ENCODE peak calls at places on chromosomes 6 and 20, in eight cellular contexts. One of them, this sample, is unnamed.

GRCh38 chr6:24933868-24934401 is 1.8 kb downstream of the RIPOR2 start:
- DNase-seq in GM12865: peak
- DNase-seq in CD4-positive, CD25-positive, alpha-beta regulatory T cell: no peak
- DNase-seq in mesenchymal stem cell: no peak
- DNase-seq in naive thymus-derived CD4-positive, alpha-beta T cell: peak
- DNase-seq in right cardiac atrium: no peak
- DNase-seq in ovary: no peak
- DNase-seq in esophagus squamous epithelium: no peak
- DNase-seq in this sample: no peak

GRCh38 chr6:5562277-5562676 is 301.0 kb downstream of the FARS2 start:
- DNase-seq in mesenchymal stem cell: no peak
- DNase-seq in CD4-positive, CD25-positive, alpha-beta regulatory T cell: no peak
- DNase-seq in right cardiac atrium: no peak
- DNase-seq in esophagus squamous epithelium: no peak
- DNase-seq in naive thymus-derived CD4-positive, alpha-beta T cell: no peak
- DNase-seq in ovary: no peak
- DNase-seq in GM12865: no peak
- DNase-seq in this sample: no peak

GRCh38 chr6:129686941-129687627 is 22.9 kb downstream of the ARHGAP18 start:
- DNase-seq in right cardiac atrium: no peak
- DNase-seq in esophagus squamous epithelium: no peak
- DNase-seq in naive thymus-derived CD4-positive, alpha-beta T cell: peak
- DNase-seq in GM12865: peak
- DNase-seq in mesenchymal stem cell: peak
- DNase-seq in ovary: no peak
- DNase-seq in CD4-positive, CD25-positive, alpha-beta regulatory T cell: no peak
- DNase-seq in this sample: peak

GRCh38 chr20:58372836-58373235 is 16.2 kb upstream of the VAPB start:
- DNase-seq in right cardiac atrium: no peak
- DNase-seq in naive thymus-derived CD4-positive, alpha-beta T cell: no peak
- DNase-seq in mesenchymal stem cell: no peak
- DNase-seq in esophagus squamous epithelium: no peak
- DNase-seq in ovary: no peak
- DNase-seq in GM12865: no peak
- DNase-seq in CD4-positive, CD25-positive, alpha-beta regulatory T cell: no peak
- DNase-seq in this sample: no peak

GRCh38 chr20:24670981-24671380 is 201.6 kb downstream of the SYNDIG1 start:
- DNase-seq in GM12865: no peak
- DNase-seq in esophagus squamous epithelium: no peak
- DNase-seq in mesenchymal stem cell: no peak
- DNase-seq in ovary: no peak
- DNase-seq in right cardiac atrium: no peak
- DNase-seq in naive thymus-derived CD4-positive, alpha-beta T cell: no peak
- DNase-seq in CD4-positive, CD25-positive, alpha-beta regulatory T cell: no peak
- DNase-seq in this sample: no peak

GRCh38 chr6:26234421-26235239 is 130.4 kb upstream of the BTN3A2 start:
- DNase-seq in right cardiac atrium: peak
- DNase-seq in esophagus squamous epithelium: no peak
- DNase-seq in GM12865: peak
- DNase-seq in CD4-positive, CD25-positive, alpha-beta regulatory T cell: peak
- DNase-seq in ovary: no peak
- DNase-seq in mesenchymal stem cell: peak
- DNase-seq in naive thymus-derived CD4-positive, alpha-beta T cell: peak
- DNase-seq in this sample: peak

GRCh38 chr6:100226811-100227210 is 232.8 kb upstream of the MCHR2 start:
- DNase-seq in right cardiac atrium: no peak
- DNase-seq in CD4-positive, CD25-positive, alpha-beta regulatory T cell: no peak
- DNase-seq in ovary: no peak
- DNase-seq in naive thymus-derived CD4-positive, alpha-beta T cell: no peak
- DNase-seq in mesenchymal stem cell: no peak
- DNase-seq in GM12865: no peak
- DNase-seq in esophagus squamous epithelium: no peak
- DNase-seq in this sample: no peak

GRCh38 chr6:3041606-3042005 is 26.7 kb upstream of the RIPK1 start:
- DNase-seq in right cardiac atrium: no peak
- DNase-seq in ovary: no peak
- DNase-seq in GM12865: no peak
- DNase-seq in naive thymus-derived CD4-positive, alpha-beta T cell: no peak
- DNase-seq in mesenchymal stem cell: no peak
- DNase-seq in esophagus squamous epithelium: no peak
- DNase-seq in CD4-positive, CD25-positive, alpha-beta regulatory T cell: no peak
- DNase-seq in this sample: no peak

GRCh38 chr6:96391776-96392175 is 129.8 kb upstream of the UFL1 start:
- DNase-seq in GM12865: peak
- DNase-seq in ovary: peak
- DNase-seq in right cardiac atrium: peak
- DNase-seq in esophagus squamous epithelium: no peak
- DNase-seq in mesenchymal stem cell: no peak
- DNase-seq in naive thymus-derived CD4-positive, alpha-beta T cell: no peak
- DNase-seq in CD4-positive, CD25-positive, alpha-beta regulatory T cell: no peak
- DNase-seq in this sample: peak

GRCh38 chr20:38307371-38308046 is 3.6 kb downstream of the BPI start:
- DNase-seq in right cardiac atrium: no peak
- DNase-seq in GM12865: no peak
- DNase-seq in mesenchymal stem cell: peak
- DNase-seq in esophagus squamous epithelium: no peak
- DNase-seq in naive thymus-derived CD4-positive, alpha-beta T cell: no peak
- DNase-seq in ovary: no peak
- DNase-seq in CD4-positive, CD25-positive, alpha-beta regulatory T cell: no peak
- DNase-seq in this sample: no peak

GRCh38 chr6:40536442-40536841 is 50.7 kb downstream of the LRFN2 start:
- DNase-seq in esophagus squamous epithelium: no peak
- DNase-seq in CD4-positive, CD25-positive, alpha-beta regulatory T cell: no peak
- DNase-seq in GM12865: no peak
- DNase-seq in right cardiac atrium: no peak
- DNase-seq in ovary: no peak
- DNase-seq in mesenchymal stem cell: peak
- DNase-seq in naive thymus-derived CD4-positive, alpha-beta T cell: no peak
- DNase-seq in this sample: no peak

GRCh38 chr20:23086056-23086551 is at the start of gene CD93:
- DNase-seq in ovary: no peak
- DNase-seq in CD4-positive, CD25-positive, alpha-beta regulatory T cell: no peak
- DNase-seq in esophagus squamous epithelium: no peak
- DNase-seq in naive thymus-derived CD4-positive, alpha-beta T cell: no peak
- DNase-seq in right cardiac atrium: peak
- DNase-seq in GM12865: peak
- DNase-seq in mesenchymal stem cell: no peak
- DNase-seq in this sample: peak

GRCh38 chr20:5977975-5978374 is 27.5 kb downstream of the MCM8 start:
- DNase-seq in naive thymus-derived CD4-positive, alpha-beta T cell: no peak
- DNase-seq in mesenchymal stem cell: no peak
- DNase-seq in right cardiac atrium: no peak
- DNase-seq in CD4-positive, CD25-positive, alpha-beta regulatory T cell: no peak
- DNase-seq in GM12865: no peak
- DNase-seq in esophagus squamous epithelium: no peak
- DNase-seq in ovary: no peak
- DNase-seq in this sample: no peak

GRCh38 chr6:162854734-162855191 is 127.0 kb downstream of the PACRG start:
- DNase-seq in esophagus squamous epithelium: no peak
- DNase-seq in CD4-positive, CD25-positive, alpha-beta regulatory T cell: no peak
- DNase-seq in right cardiac atrium: no peak
- DNase-seq in naive thymus-derived CD4-positive, alpha-beta T cell: no peak
- DNase-seq in ovary: no peak
- DNase-seq in mesenchymal stem cell: no peak
- DNase-seq in GM12865: no peak
- DNase-seq in this sample: no peak

GRCh38 chr6:162854228-162854627 is 126.5 kb downstream of the PACRG start:
- DNase-seq in GM12865: no peak
- DNase-seq in naive thymus-derived CD4-positive, alpha-beta T cell: no peak
- DNase-seq in CD4-positive, CD25-positive, alpha-beta regulatory T cell: no peak
- DNase-seq in right cardiac atrium: no peak
- DNase-seq in ovary: no peak
- DNase-seq in mesenchymal stem cell: no peak
- DNase-seq in esophagus squamous epithelium: no peak
- DNase-seq in this sample: no peak

GRCh38 chr6:162856885-162857284 is 129.1 kb downstream of the PACRG start:
- DNase-seq in mesenchymal stem cell: peak
- DNase-seq in CD4-positive, CD25-positive, alpha-beta regulatory T cell: no peak
- DNase-seq in esophagus squamous epithelium: no peak
- DNase-seq in right cardiac atrium: no peak
- DNase-seq in naive thymus-derived CD4-positive, alpha-beta T cell: no peak
- DNase-seq in GM12865: peak
- DNase-seq in ovary: no peak
- DNase-seq in this sample: peak

GRCh38 chr6:162852810-162853577 is 125.2 kb downstream of the PACRG start:
- DNase-seq in GM12865: no peak
- DNase-seq in mesenchymal stem cell: no peak
- DNase-seq in ovary: no peak
- DNase-seq in right cardiac atrium: no peak
- DNase-seq in CD4-positive, CD25-positive, alpha-beta regulatory T cell: no peak
- DNase-seq in naive thymus-derived CD4-positive, alpha-beta T cell: no peak
- DNase-seq in esophagus squamous epithelium: no peak
- DNase-seq in this sample: no peak

GRCh38 chr6:162857321-162857720 is 129.5 kb downstream of the PACRG start:
- DNase-seq in esophagus squamous epithelium: no peak
- DNase-seq in naive thymus-derived CD4-positive, alpha-beta T cell: no peak
- DNase-seq in CD4-positive, CD25-positive, alpha-beta regulatory T cell: no peak
- DNase-seq in ovary: no peak
- DNase-seq in mesenchymal stem cell: no peak
- DNase-seq in GM12865: no peak
- DNase-seq in right cardiac atrium: no peak
- DNase-seq in this sample: no peak
- H3K4me3 ChIP-seq in esophagus squamous epithelium: peak
- H3K4me3 ChIP-seq in naive thymus-derived CD4-positive, alpha-beta T cell: no peak
- H3K4me3 ChIP-seq in CD4-positive, CD25-positive, alpha-beta regulatory T cell: no peak
- H3K4me3 ChIP-seq in ovary: no peak
- H3K4me3 ChIP-seq in mesenchymal stem cell: peak
- H3K4me3 ChIP-seq in GM12865: no peak
- H3K4me3 ChIP-seq in right cardiac atrium: peak
- H3K4me3 ChIP-seq in this sample: no peak

DNA sequence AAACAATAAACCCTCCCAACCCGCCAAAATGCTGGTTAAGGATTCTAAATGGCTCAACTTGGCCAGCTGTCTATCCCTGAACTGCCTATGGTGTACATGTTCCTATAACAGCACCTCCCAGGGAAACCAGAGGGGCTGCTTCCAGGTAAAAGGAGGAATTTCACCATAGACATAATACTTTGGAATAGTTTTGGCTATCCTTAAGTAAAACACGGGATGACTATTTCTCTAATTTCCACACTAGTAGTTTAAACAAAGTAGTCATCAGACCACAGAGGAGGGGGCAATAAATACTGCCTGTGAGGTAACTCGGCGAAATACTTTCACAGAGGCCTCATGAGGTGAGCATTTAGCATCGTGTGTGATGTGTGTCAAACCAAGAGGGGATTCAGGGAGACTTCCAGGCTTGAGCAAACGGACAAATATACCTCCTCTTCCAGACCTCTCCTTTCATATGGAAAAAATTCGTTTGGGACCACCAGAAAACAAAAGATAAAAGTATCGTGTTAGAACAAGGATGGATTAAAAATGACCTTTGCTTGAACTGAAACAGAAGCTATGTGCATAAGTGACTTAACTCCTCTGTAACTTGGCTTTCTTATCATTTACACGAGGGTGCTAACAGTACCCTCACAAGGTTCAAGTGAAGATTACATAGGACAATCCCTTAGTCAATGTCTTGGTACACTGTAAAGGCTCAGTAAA is 1.0 kb upstream of the XRN2 start:
- DNase-seq in esophagus squamous epithelium: no peak
- DNase-seq in CD4-positive, CD25-positive, alpha-beta regulatory T cell: no peak
- DNase-seq in GM12865: no peak
- DNase-seq in right cardiac atrium: no peak
- DNase-seq in ovary: no peak
- DNase-seq in mesenchymal stem cell: no peak
- DNase-seq in naive thymus-derived CD4-positive, alpha-beta T cell: no peak
- DNase-seq in this sample: no peak
- H3K4me3 ChIP-seq in esophagus squamous epithelium: peak
- H3K4me3 ChIP-seq in CD4-positive, CD25-positive, alpha-beta regulatory T cell: peak
- H3K4me3 ChIP-seq in GM12865: peak
- H3K4me3 ChIP-seq in right cardiac atrium: peak
- H3K4me3 ChIP-seq in ovary: peak
- H3K4me3 ChIP-seq in mesenchymal stem cell: peak
- H3K4me3 ChIP-seq in naive thymus-derived CD4-positive, alpha-beta T cell: peak
- H3K4me3 ChIP-seq in this sample: peak

DNA sequence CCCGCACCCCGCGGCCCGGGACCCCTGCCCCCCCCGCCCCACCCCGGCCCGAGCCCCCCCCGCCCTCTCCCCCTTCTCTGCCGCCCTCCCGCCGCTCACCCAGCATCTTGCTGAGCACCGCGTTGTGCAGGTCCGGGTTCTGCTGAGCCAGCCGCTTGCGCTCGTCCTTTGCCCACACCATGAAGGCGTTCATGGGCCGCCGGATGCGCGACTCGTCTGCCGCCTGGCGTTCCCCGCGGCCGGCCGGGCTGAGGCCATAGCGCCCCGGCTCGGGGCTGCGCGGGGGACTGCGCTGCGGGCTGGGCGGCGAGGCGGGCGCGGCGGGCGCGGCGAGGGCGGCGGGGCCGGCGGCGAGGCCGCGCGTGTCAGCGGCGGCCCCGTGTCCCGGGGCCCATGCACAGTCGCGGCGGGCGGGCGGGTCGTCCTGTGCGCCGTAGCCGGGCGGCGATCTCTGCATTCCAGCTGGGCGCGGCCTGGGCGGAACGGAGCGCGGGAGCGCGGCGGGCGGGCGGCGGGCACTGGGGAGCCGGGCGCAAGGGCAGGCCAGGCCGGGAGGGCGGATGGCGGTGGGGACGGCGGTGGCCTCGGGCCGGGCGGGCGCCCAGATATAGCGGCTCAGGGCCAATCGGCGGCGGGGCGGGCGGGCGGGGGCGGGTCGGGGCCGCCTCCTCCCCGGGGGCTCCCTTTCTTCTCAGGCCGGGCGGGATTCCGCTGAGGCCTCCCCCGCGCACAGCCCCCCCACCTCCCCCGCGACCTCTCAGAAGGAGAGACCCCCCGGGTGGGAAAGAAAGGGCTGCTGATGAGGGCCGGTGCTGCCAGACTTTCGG is at the start of gene SOX18:
- DNase-seq in right cardiac atrium: peak
- DNase-seq in mesenchymal stem cell: peak
- DNase-seq in GM12865: peak
- DNase-seq in CD4-positive, CD25-positive, alpha-beta regulatory T cell: no peak
- DNase-seq in ovary: no peak
- DNase-seq in esophagus squamous epithelium: no peak
- DNase-seq in naive thymus-derived CD4-positive, alpha-beta T cell: no peak
- DNase-seq in this sample: no peak
- H3K4me3 ChIP-seq in right cardiac atrium: peak
- H3K4me3 ChIP-seq in mesenchymal stem cell: no peak
- H3K4me3 ChIP-seq in GM12865: no peak
- H3K4me3 ChIP-seq in CD4-positive, CD25-positive, alpha-beta regulatory T cell: no peak
- H3K4me3 ChIP-seq in ovary: peak
- H3K4me3 ChIP-seq in esophagus squamous epithelium: peak
- H3K4me3 ChIP-seq in naive thymus-derived CD4-positive, alpha-beta T cell: no peak
- H3K4me3 ChIP-seq in this sample: no peak

DNA sequence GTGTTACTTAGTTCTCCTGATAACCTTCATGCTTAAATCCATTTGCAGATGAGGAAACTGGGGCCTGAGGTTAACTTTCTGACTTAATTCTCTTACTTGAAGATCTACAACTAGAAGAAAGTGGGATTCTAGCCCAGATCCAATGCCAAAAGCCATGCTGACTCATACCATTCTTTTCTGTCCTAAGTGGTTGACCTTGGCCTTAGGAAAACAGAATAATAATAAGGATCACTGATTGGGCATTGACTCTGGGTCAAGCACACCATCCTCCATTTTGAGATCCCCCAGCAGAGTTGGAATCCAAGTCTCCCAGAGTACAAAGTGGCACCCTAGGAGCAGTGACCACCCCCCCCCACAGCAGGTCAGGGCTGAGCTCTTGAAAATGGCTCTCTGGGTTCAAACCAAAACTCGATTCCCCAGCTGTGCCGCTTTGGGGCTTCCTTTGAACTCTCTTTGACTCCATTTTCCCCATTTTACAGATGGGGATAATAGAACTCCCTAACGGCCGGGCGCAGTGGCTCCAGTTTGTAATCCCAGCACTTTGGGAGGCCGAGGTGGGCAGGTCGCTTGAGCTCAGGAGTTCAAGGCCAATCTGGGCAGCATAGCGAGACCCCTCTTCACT is 12.8 kb upstream of the ZNF217 start:
- DNase-seq in mesenchymal stem cell: peak
- DNase-seq in esophagus squamous epithelium: no peak
- DNase-seq in ovary: no peak
- DNase-seq in right cardiac atrium: no peak
- DNase-seq in GM12865: no peak
- DNase-seq in naive thymus-derived CD4-positive, alpha-beta T cell: no peak
- DNase-seq in CD4-positive, CD25-positive, alpha-beta regulatory T cell: no peak
- DNase-seq in this sample: no peak
- H3K4me3 ChIP-seq in mesenchymal stem cell: no peak
- H3K4me3 ChIP-seq in esophagus squamous epithelium: no peak
- H3K4me3 ChIP-seq in ovary: no peak
- H3K4me3 ChIP-seq in right cardiac atrium: no peak
- H3K4me3 ChIP-seq in GM12865: no peak
- H3K4me3 ChIP-seq in naive thymus-derived CD4-positive, alpha-beta T cell: no peak
- H3K4me3 ChIP-seq in CD4-positive, CD25-positive, alpha-beta regulatory T cell: no peak
- H3K4me3 ChIP-seq in this sample: no peak